ENCODE peak calls at places on chromosomes 7 and 10, in six cellular contexts. X is OCI-LY7; Q is renal cortical epithelial cell; R is CMK; L is AG09309; I is effector memory CD8-positive, alpha-beta T cell. D is an unnamed sample.

GRCh38 chr7:51234139-51234538 is 82.5 kb downstream of the COBL start:
- DNase-seq in I (no peak), X (no peak), R (no peak), Q (no peak), L (no peak), D (no peak)

GRCh38 chr7:158495780-158496179 is 91.8 kb downstream of the PTPRN2 start:
- DNase-seq in I (no peak), L (no peak), R (no peak), X (peak), Q (no peak), D (no peak)

GRCh38 chr7:55120501-55121198 is 101.8 kb downstream of the EGFR start:
- DNase-seq in R (no peak), L (no peak), I (no peak), Q (no peak), X (no peak), D (no peak)

GRCh38 chr10:123183724-123184123 is 29.5 kb downstream of the BUB3 start:
- DNase-seq in Q (no peak), R (no peak), I (no peak), L (no peak), X (no peak), D (no peak)

GRCh38 chr7:1705339-1705738 is 35.3 kb downstream of the ELFN1 start:
- DNase-seq in R (no peak), X (no peak), I (no peak), L (no peak), Q (no peak), D (no peak)

GRCh38 chr10:84267503-84268126 is 22.8 kb downstream of the RGR start:
- DNase-seq in L (peak), I (peak), X (peak), R (no peak), Q (peak), D (peak)

GRCh38 chr10:77974396-77975074 is 48.0 kb upstream of the DLG5 start:
- DNase-seq in I (no peak), Q (peak), L (no peak), R (no peak), X (peak), D (no peak)

GRCh38 chr10:12389154-12389734 is 39.9 kb downstream of the CAMK1D start:
- DNase-seq in Q (no peak), L (no peak), X (no peak), R (no peak), I (no peak), D (no peak)

GRCh38 chr7:95632609-95633008 is 36.3 kb upstream of the PDK4 start:
- DNase-seq in X (no peak), I (no peak), L (no peak), R (no peak), Q (no peak), D (no peak)

GRCh38 chr10:101047961-101048892 is 13.6 kb upstream of the KAZALD1 start:
- DNase-seq in L (no peak), I (no peak), Q (no peak), R (no peak), X (no peak), D (no peak)

GRCh38 chr7:151850484-151851159 is 26.3 kb downstream of the PRKAG2 start:
- DNase-seq in X (no peak), L (no peak), R (no peak), Q (no peak), I (no peak), D (no peak)

GRCh38 chr10:8060010-8060703 is 5.7 kb downstream of the GATA3 start:
- DNase-seq in R (no peak), Q (peak), L (no peak), I (peak), X (peak), D (no peak)

GRCh38 chr7:121406461-121406860 is 10.4 kb upstream of the FAM3C start:
- DNase-seq in Q (no peak), R (no peak), X (no peak), L (no peak), I (no peak), D (no peak)

GRCh38 chr7:23544913-23545354 is 13.2 kb upstream of the TRA2A start:
- DNase-seq in I (no peak), R (no peak), X (peak), L (no peak), Q (peak), D (no peak)

GRCh38 chr10:132460071-132460470 is 63.1 kb downstream of the PWWP2B start:
- DNase-seq in L (no peak), I (no peak), Q (no peak), X (no peak), R (no peak), D (no peak)

GRCh38 chr10:86207226-86207625 is 159.4 kb downstream of the GRID1 start:
- DNase-seq in I (no peak), Q (no peak), X (no peak), R (no peak), L (no peak), D (no peak)

GRCh38 chr7:153190452-153190851 is 430.9 kb downstream of the ACTR3B start:
- DNase-seq in I (no peak), R (no peak), X (peak), L (no peak), Q (no peak), D (no peak)

GRCh38 chr10:86400705-86401587 is 34.4 kb upstream of the GRID1 start:
- DNase-seq in R (no peak), X (peak), I (peak), L (no peak), Q (no peak), D (no peak)

GRCh38 chr10:132363921-132364593 is 32.1 kb downstream of the LRRC27 start:
- DNase-seq in L (peak), I (no peak), Q (peak), R (no peak), X (no peak), D (no peak)

GRCh38 chr7:111499027-111499426 is 63.3 kb downstream of the IMMP2L start:
- DNase-seq in R (no peak), Q (peak), X (no peak), I (no peak), L (no peak), D (no peak)

GRCh38 chr7:75038508-75038907 is 35.1 kb downstream of the RCC1L start:
- DNase-seq in X (peak), L (no peak), I (no peak), Q (no peak), R (no peak), D (no peak)

GRCh38 chr7:42128703-42129102 is 108.3 kb downstream of the GLI3 start:
- DNase-seq in R (no peak), Q (peak), I (no peak), X (peak), L (no peak), D (no peak)

GRCh38 chr10:29304259-29305030 is 15.6 kb downstream of the LYZL1 start:
- DNase-seq in Q (peak), I (no peak), L (peak), X (peak), R (no peak), D (peak)

GRCh38 chr10:12165036-12165435 is 30.7 kb downstream of the NUDT5 start:
- DNase-seq in X (no peak), Q (no peak), R (no peak), L (no peak), I (no peak), D (no peak)

GRCh38 chr7:115511330-115511729 is 519.2 kb downstream of the TFEC start:
- DNase-seq in Q (no peak), X (no peak), L (no peak), R (no peak), I (no peak), D (no peak)

GRCh38 chr7:36154255-36155212 is 1.5 kb downstream of the EEPD1 start:
- DNase-seq in L (no peak), Q (no peak), I (no peak), X (no peak), R (no peak), D (no peak)

GRCh38 chr10:74150151-74151056 is at the start of gene AP3M1:
- DNase-seq in L (no peak), I (no peak), X (peak), Q (no peak), R (no peak), D (peak)

GRCh38 chr7:12450615-12451014 is 47.0 kb upstream of the VWDE start:
- DNase-seq in X (no peak), L (no peak), Q (no peak), R (no peak), I (no peak), D (no peak)

GRCh38 chr10:71265618-71266146 is 53.3 kb downstream of the UNC5B start:
- DNase-seq in L (no peak), R (no peak), X (no peak), Q (no peak), I (no peak), D (no peak)

GRCh38 chr7:78345979-78346378 is 547.4 kb downstream of the PHTF2 start:
- DNase-seq in I (no peak), R (no peak), Q (no peak), X (no peak), L (no peak), D (no peak)

GRCh38 chr7:127938588-127938987 is 92.6 kb downstream of the LRRC4 start:
- DNase-seq in L (peak), I (no peak), Q (peak), R (no peak), X (no peak), D (no peak)

GRCh38 chr10:91434041-91434440 is 23.9 kb downstream of the HECTD2 start:
- DNase-seq in L (no peak), I (no peak), Q (peak), R (no peak), X (no peak), D (no peak)

D was measured in KG1.